ENCODE peak calls at places on chromosomes 4 and X, in six cellular contexts. I is Peyer's patch; E is CD8-positive, alpha-beta memory T cell; Y is brain microvascular endothelial cell; N is kidney; A is substantia nigra. D is an unnamed sample.

GRCh38 chr4:183905081-183905592 is at the start of gene STOX2:
- DNase-seq in I (no peak), E (no peak), Y (peak; percentile 18), N (peak; percentile 81), A (peak; percentile 65), D (peak; percentile 80)

GRCh38 chrX:9378980-9379696 is 85.7 kb upstream of the TBL1X start:
- DNase-seq in I (no peak), E (no peak), Y (no peak), N (no peak), A (no peak), D (no peak)

GRCh38 chr4:1137063-1137771 is 23.9 kb upstream of the RNF212 start:
- DNase-seq in I (no peak), E (no peak), Y (no peak), N (no peak), A (no peak), D (no peak)

GRCh38 chr4:102825261-102826071 is 1.9 kb downstream of the UBE2D3 start:
- DNase-seq in I (no peak), E (no peak), Y (peak; percentile 56), N (no peak), A (peak; percentile 31), D (peak; percentile 1)

GRCh38 chrX:21509912-21510311 is 135.7 kb downstream of the CNKSR2 start:
- DNase-seq in I (no peak), E (no peak), Y (no peak), N (no peak), A (no peak), D (no peak)

GRCh38 chr4:13938299-13938698 is 310.8 kb upstream of the BOD1L1 start:
- DNase-seq in I (no peak), E (no peak), Y (no peak), N (no peak), A (no peak), D (no peak)

GRCh38 chrX:139877710-139878414 is 55.0 kb downstream of the ATP11C start:
- DNase-seq in I (no peak), E (no peak), Y (no peak), N (no peak), A (no peak), D (no peak)

GRCh38 chr4:35538807-35539206 is 705.5 kb downstream of the ARAP2 start:
- DNase-seq in I (no peak), E (no peak), Y (no peak), N (no peak), A (no peak), D (no peak)

GRCh38 chrX:41621236-41621651 is 67.5 kb upstream of the GPR34 start:
- DNase-seq in I (no peak), E (no peak), Y (peak; percentile 69), N (no peak), A (no peak), D (no peak)

GRCh38 chrX:375181-376036 is 11.3 kb downstream of the PPP2R3B start:
- DNase-seq in I (no peak), E (no peak), Y (no peak), N (peak; percentile 30), A (no peak), D (no peak)

GRCh38 chrX:28586291-28586690 is 955 bp upstream of the IL1RAPL1 start:
- DNase-seq in I (no peak), E (no peak), Y (peak; percentile 21), N (no peak), A (no peak), D (no peak)

GRCh38 chr4:140738111-140738510 is 18.1 kb downstream of the TBC1D9 start:
- DNase-seq in I (no peak), E (no peak), Y (no peak), N (no peak), A (no peak), D (no peak)

GRCh38 chrX:115912372-115912897 is 258.1 kb upstream of the AGTR2 start:
- DNase-seq in I (no peak), E (no peak), Y (no peak), N (no peak), A (no peak), D (no peak)

GRCh38 chr4:159428293-159428692 is 325.4 kb downstream of the RAPGEF2 start:
- DNase-seq in I (no peak), E (no peak), Y (no peak), N (no peak), A (no peak), D (no peak)

GRCh38 chrX:148333989-148334388 is 166.4 kb upstream of the AFF2 start:
- DNase-seq in I (no peak), E (no peak), Y (no peak), N (no peak), A (no peak), D (no peak)

GRCh38 chr4:53592128-53592527 is 842 bp upstream of the LNX1 start:
- DNase-seq in I (no peak), E (no peak), Y (no peak), N (no peak), A (no peak), D (no peak)

GRCh38 chr4:125346616-125347015 is 31.9 kb downstream of the FAT4 start:
- DNase-seq in I (no peak), E (no peak), Y (no peak), N (no peak), A (no peak), D (no peak)

GRCh38 chrX:105018865-105019264 is 201.6 kb downstream of the TEX13A start:
- DNase-seq in I (no peak), E (no peak), Y (no peak), N (no peak), A (no peak), D (no peak)

GRCh38 chrX:121836000-121836399 is 788.6 kb downstream of the GLUD2 start:
- DNase-seq in I (no peak), E (no peak), Y (no peak), N (no peak), A (no peak), D (no peak)

GRCh38 chr4:181860668-181861067 is 382.5 kb upstream of the TENM3 start:
- DNase-seq in I (no peak), E (no peak), Y (no peak), N (no peak), A (no peak), D (no peak)

GRCh38 chr4:70613893-70614572 is 14.5 kb upstream of the ENAM start:
- DNase-seq in I (no peak), E (no peak), Y (no peak), N (no peak), A (no peak), D (no peak)

GRCh38 chr4:48017108-48017527 is 546 bp downstream of the NIPAL1 start:
- DNase-seq in I (no peak), E (peak; percentile 28), Y (peak; percentile 83), N (peak; percentile 85), A (no peak), D (no peak)

GRCh38 chr4:78710536-78710935 is 65.6 kb upstream of the BMP2K start:
- DNase-seq in I (no peak), E (no peak), Y (peak; percentile 6), N (no peak), A (no peak), D (no peak)

GRCh38 chr4:57640391-57641100 is 530.4 kb upstream of the IGFBP7 start:
- DNase-seq in I (no peak), E (no peak), Y (no peak), N (no peak), A (no peak), D (no peak)

DNA sequence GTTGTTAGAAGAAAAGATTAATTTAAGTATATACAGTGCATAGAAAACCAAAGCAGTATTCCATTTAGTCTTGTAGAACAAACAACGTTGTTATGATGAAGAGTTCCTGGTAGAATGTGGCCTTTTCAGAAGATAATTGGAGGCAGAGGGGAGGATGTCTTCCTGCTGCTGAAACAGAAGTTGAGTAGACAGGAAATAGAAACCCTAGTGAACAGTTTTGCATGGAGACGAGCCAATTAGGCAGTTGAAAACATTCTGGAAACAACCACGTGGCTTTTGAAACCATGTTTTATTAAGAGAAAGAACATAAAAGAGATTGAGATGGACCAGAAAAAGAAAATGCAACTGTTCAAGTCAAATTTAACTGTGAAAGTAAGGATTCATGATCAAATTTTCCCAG is 325.2 kb downstream of the CAMK2D start:
- DNase-seq in I (no peak), E (no peak), Y (peak; percentile 75), N (no peak), A (no peak), D (no peak)
- H3K27ac ChIP-seq in I (peak overlapping the region; percentile 5), E (no peak overlapping the region), Y (peak overlapping the region; percentile 56), N (no peak overlapping the region), A (no peak overlapping the region), D (no peak overlapping the region)

DNA sequence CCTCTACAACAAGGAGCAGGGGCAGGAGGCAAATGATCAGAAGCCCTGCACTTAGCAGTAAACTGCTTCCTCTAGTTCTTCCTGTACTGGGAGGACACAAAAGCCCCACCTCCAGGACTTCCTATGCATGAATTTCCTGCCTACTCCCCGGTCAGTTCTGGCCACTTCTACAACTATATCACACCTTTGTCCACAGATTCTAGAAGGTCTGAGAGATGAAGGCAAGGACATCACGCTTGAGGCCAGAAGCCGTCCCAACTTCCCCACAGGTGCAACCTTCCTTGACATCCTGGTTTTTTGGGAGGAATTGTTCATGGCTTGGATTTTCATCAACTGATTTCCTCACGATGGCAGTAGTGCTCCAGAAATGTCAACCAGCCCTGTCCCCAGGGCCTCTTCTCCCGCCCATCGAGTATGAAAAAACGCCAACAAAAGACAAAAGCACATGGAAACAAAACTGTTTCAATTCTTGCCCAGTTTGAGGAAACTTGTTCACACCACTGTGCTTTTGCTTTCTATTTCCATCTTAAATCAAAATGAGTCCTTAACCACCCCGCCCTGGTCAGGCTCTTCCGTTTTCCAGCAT is 206.5 kb upstream of the STK26 start:
- DNase-seq in I (peak; percentile 85), E (peak; percentile 51), Y (peak; percentile 65), N (peak; percentile 55), A (peak; percentile 58), D (peak; percentile 7)
- H3K27ac ChIP-seq in I (peak overlapping the region; percentile 35), E (no peak overlapping the region), Y (no peak overlapping the region), N (no peak overlapping the region), A (peak overlapping the region; percentile 64), D (peak overlapping the region; percentile 83)

GRCh38 chr4:6915041-6916005 is 5.7 kb downstream of the TBC1D14 start:
- DNase-seq in I (no peak), E (no peak), Y (no peak), N (no peak), A (no peak), D (no peak)

GRCh38 chr4:6917445-6918241 is 8.0 kb downstream of the TBC1D14 start:
- DNase-seq in I (peak; percentile 83), E (no peak), Y (no peak), N (peak; percentile 94), A (no peak), D (no peak)

GRCh38 chr4:6914448-6914847 is 4.8 kb downstream of the TBC1D14 start:
- DNase-seq in I (no peak), E (no peak), Y (no peak), N (no peak), A (no peak), D (no peak)

GRCh38 chr4:6916587-6917444 is 7.2 kb downstream of the TBC1D14 start:
- DNase-seq in I (peak; percentile 83), E (peak; percentile 56), Y (no peak), N (peak; percentile 89), A (no peak), D (peak; percentile 31)

GRCh38 chr4:6916069-6916586 is 6.5 kb downstream of the TBC1D14 start:
- DNase-seq in I (no peak), E (no peak), Y (no peak), N (no peak), A (no peak), D (no peak)
- H3K27ac ChIP-seq in I (peak overlapping the region; percentile 95), E (peak overlapping the region; percentile 65), Y (no peak overlapping the region), N (peak overlapping the region; percentile 85), A (no peak overlapping the region), D (peak overlapping the region; percentile 53)

DNA sequence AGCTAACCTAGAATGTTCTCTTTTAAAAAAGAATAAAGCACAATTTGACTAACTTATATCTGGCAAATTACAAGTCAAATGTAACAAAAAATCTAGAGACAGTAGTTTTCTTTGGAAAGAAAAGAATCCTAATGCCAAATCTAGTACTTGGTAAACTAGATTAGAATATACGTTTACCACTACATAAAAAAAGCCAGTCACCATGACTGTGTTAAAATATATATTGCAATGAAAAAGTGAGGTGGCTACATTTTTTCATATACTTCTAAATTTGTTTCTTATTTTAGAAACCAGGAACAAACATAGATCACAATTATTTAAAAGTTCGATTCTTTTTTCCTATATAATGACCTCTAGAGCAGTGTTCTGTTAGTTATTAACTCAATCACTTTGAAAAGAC is 29.6 kb upstream of the PPA2 start:
- DNase-seq in I (no peak), E (no peak), Y (no peak), N (no peak), A (no peak), D (no peak)
- H3K27ac ChIP-seq in I (no peak overlapping the region), E (no peak overlapping the region), Y (no peak overlapping the region), N (no peak overlapping the region), A (no peak overlapping the region), D (no peak overlapping the region)